ENCODE peak calls at places on chromosomes 12 and 14, in nine cellular contexts. One of them, this sample, is unnamed.

GRCh38 chr12:121536058-121536928 is 44.5 kb downstream of the KDM2B start:
- DNase-seq in AG09319: peak
- DNase-seq in HCEC 1CT: peak
- DNase-seq in smooth muscle cell of the brain vasculature: no peak
- DNase-seq in activated CD4-positive, alpha-beta memory T cell treated with anti-CD3 and anti-CD28 coated beads, Interleukin-2, amount 10 ng/mL, durations not matched to agents 7 days and 5 days: peak
- DNase-seq in T-helper 2 cell: peak
- DNase-seq in stimulated activated CD4-positive, alpha-beta T cell treated with anti-CD3 and anti-CD28 coated beads, Interleukin-1b, Interleukin-23, amount 100 ng/mL, for 24 hours: peak
- DNase-seq in GM03348: peak
- DNase-seq in AG09309: peak
- DNase-seq in this sample: peak

GRCh38 chr12:65561798-65562382 is 262.4 kb upstream of the HMGA2 start:
- DNase-seq in HCEC 1CT: peak
- DNase-seq in T-helper 2 cell: no peak
- DNase-seq in activated CD4-positive, alpha-beta memory T cell treated with anti-CD3 and anti-CD28 coated beads, Interleukin-2, amount 10 ng/mL, durations not matched to agents 7 days and 5 days: no peak
- DNase-seq in smooth muscle cell of the brain vasculature: no peak
- DNase-seq in AG09309: peak
- DNase-seq in AG09319: no peak
- DNase-seq in GM03348: no peak
- DNase-seq in stimulated activated CD4-positive, alpha-beta T cell treated with anti-CD3 and anti-CD28 coated beads, Interleukin-1b, Interleukin-23, amount 100 ng/mL, for 24 hours: no peak
- DNase-seq in this sample: no peak

GRCh38 chr14:50263321-50263720 is 31.9 kb upstream of the SOS2 start:
- DNase-seq in activated CD4-positive, alpha-beta memory T cell treated with anti-CD3 and anti-CD28 coated beads, Interleukin-2, amount 10 ng/mL, durations not matched to agents 7 days and 5 days: no peak
- DNase-seq in stimulated activated CD4-positive, alpha-beta T cell treated with anti-CD3 and anti-CD28 coated beads, Interleukin-1b, Interleukin-23, amount 100 ng/mL, for 24 hours: no peak
- DNase-seq in T-helper 2 cell: no peak
- DNase-seq in AG09319: no peak
- DNase-seq in smooth muscle cell of the brain vasculature: no peak
- DNase-seq in GM03348: no peak
- DNase-seq in HCEC 1CT: no peak
- DNase-seq in AG09309: no peak
- DNase-seq in this sample: no peak

GRCh38 chr12:119500209-119500608 is 93.4 kb upstream of the TMEM233 start:
- DNase-seq in stimulated activated CD4-positive, alpha-beta T cell treated with anti-CD3 and anti-CD28 coated beads, Interleukin-1b, Interleukin-23, amount 100 ng/mL, for 24 hours: no peak
- DNase-seq in activated CD4-positive, alpha-beta memory T cell treated with anti-CD3 and anti-CD28 coated beads, Interleukin-2, amount 10 ng/mL, durations not matched to agents 7 days and 5 days: no peak
- DNase-seq in GM03348: no peak
- DNase-seq in T-helper 2 cell: no peak
- DNase-seq in AG09319: no peak
- DNase-seq in HCEC 1CT: no peak
- DNase-seq in AG09309: no peak
- DNase-seq in smooth muscle cell of the brain vasculature: no peak
- DNase-seq in this sample: no peak

GRCh38 chr12:105487961-105488360 is 157.5 kb downstream of the C12orf75 start:
- DNase-seq in AG09319: no peak
- DNase-seq in GM03348: no peak
- DNase-seq in activated CD4-positive, alpha-beta memory T cell treated with anti-CD3 and anti-CD28 coated beads, Interleukin-2, amount 10 ng/mL, durations not matched to agents 7 days and 5 days: no peak
- DNase-seq in T-helper 2 cell: no peak
- DNase-seq in HCEC 1CT: no peak
- DNase-seq in AG09309: no peak
- DNase-seq in stimulated activated CD4-positive, alpha-beta T cell treated with anti-CD3 and anti-CD28 coated beads, Interleukin-1b, Interleukin-23, amount 100 ng/mL, for 24 hours: no peak
- DNase-seq in smooth muscle cell of the brain vasculature: no peak
- DNase-seq in this sample: no peak

GRCh38 chr12:92408072-92408900 is 262.6 kb upstream of the BTG1 start:
- DNase-seq in smooth muscle cell of the brain vasculature: no peak
- DNase-seq in AG09319: peak
- DNase-seq in AG09309: no peak
- DNase-seq in activated CD4-positive, alpha-beta memory T cell treated with anti-CD3 and anti-CD28 coated beads, Interleukin-2, amount 10 ng/mL, durations not matched to agents 7 days and 5 days: peak
- DNase-seq in T-helper 2 cell: peak
- DNase-seq in stimulated activated CD4-positive, alpha-beta T cell treated with anti-CD3 and anti-CD28 coated beads, Interleukin-1b, Interleukin-23, amount 100 ng/mL, for 24 hours: peak
- DNase-seq in HCEC 1CT: peak
- DNase-seq in GM03348: peak
- DNase-seq in this sample: peak

GRCh38 chr12:121917950-121918678 is at the start of gene CFAP251:
- DNase-seq in activated CD4-positive, alpha-beta memory T cell treated with anti-CD3 and anti-CD28 coated beads, Interleukin-2, amount 10 ng/mL, durations not matched to agents 7 days and 5 days: peak
- DNase-seq in GM03348: peak
- DNase-seq in smooth muscle cell of the brain vasculature: no peak
- DNase-seq in stimulated activated CD4-positive, alpha-beta T cell treated with anti-CD3 and anti-CD28 coated beads, Interleukin-1b, Interleukin-23, amount 100 ng/mL, for 24 hours: peak
- DNase-seq in T-helper 2 cell: peak
- DNase-seq in AG09309: no peak
- DNase-seq in AG09319: no peak
- DNase-seq in HCEC 1CT: no peak
- DNase-seq in this sample: peak

GRCh38 chr12:124454735-124455134 is 112.7 kb downstream of the NCOR2 start:
- DNase-seq in smooth muscle cell of the brain vasculature: no peak
- DNase-seq in AG09319: no peak
- DNase-seq in T-helper 2 cell: no peak
- DNase-seq in HCEC 1CT: peak
- DNase-seq in AG09309: peak
- DNase-seq in activated CD4-positive, alpha-beta memory T cell treated with anti-CD3 and anti-CD28 coated beads, Interleukin-2, amount 10 ng/mL, durations not matched to agents 7 days and 5 days: no peak
- DNase-seq in stimulated activated CD4-positive, alpha-beta T cell treated with anti-CD3 and anti-CD28 coated beads, Interleukin-1b, Interleukin-23, amount 100 ng/mL, for 24 hours: no peak
- DNase-seq in GM03348: no peak
- DNase-seq in this sample: no peak

GRCh38 chr14:90140956-90141316 is 79.1 kb downstream of the KCNK13 start:
- DNase-seq in smooth muscle cell of the brain vasculature: no peak
- DNase-seq in AG09319: no peak
- DNase-seq in activated CD4-positive, alpha-beta memory T cell treated with anti-CD3 and anti-CD28 coated beads, Interleukin-2, amount 10 ng/mL, durations not matched to agents 7 days and 5 days: no peak
- DNase-seq in GM03348: no peak
- DNase-seq in T-helper 2 cell: no peak
- DNase-seq in AG09309: no peak
- DNase-seq in stimulated activated CD4-positive, alpha-beta T cell treated with anti-CD3 and anti-CD28 coated beads, Interleukin-1b, Interleukin-23, amount 100 ng/mL, for 24 hours: no peak
- DNase-seq in HCEC 1CT: peak
- DNase-seq in this sample: no peak

GRCh38 chr14:75879031-75879430 is 102.8 kb downstream of the TGFB3 start:
- DNase-seq in activated CD4-positive, alpha-beta memory T cell treated with anti-CD3 and anti-CD28 coated beads, Interleukin-2, amount 10 ng/mL, durations not matched to agents 7 days and 5 days: no peak
- DNase-seq in AG09309: peak
- DNase-seq in GM03348: peak
- DNase-seq in smooth muscle cell of the brain vasculature: no peak
- DNase-seq in stimulated activated CD4-positive, alpha-beta T cell treated with anti-CD3 and anti-CD28 coated beads, Interleukin-1b, Interleukin-23, amount 100 ng/mL, for 24 hours: no peak
- DNase-seq in HCEC 1CT: peak
- DNase-seq in AG09319: no peak
- DNase-seq in T-helper 2 cell: no peak
- DNase-seq in this sample: no peak

GRCh38 chr12:9625019-9625418 is 17.3 kb upstream of the KLRB1 start:
- DNase-seq in AG09319: no peak
- DNase-seq in stimulated activated CD4-positive, alpha-beta T cell treated with anti-CD3 and anti-CD28 coated beads, Interleukin-1b, Interleukin-23, amount 100 ng/mL, for 24 hours: no peak
- DNase-seq in smooth muscle cell of the brain vasculature: no peak
- DNase-seq in activated CD4-positive, alpha-beta memory T cell treated with anti-CD3 and anti-CD28 coated beads, Interleukin-2, amount 10 ng/mL, durations not matched to agents 7 days and 5 days: no peak
- DNase-seq in HCEC 1CT: no peak
- DNase-seq in AG09309: no peak
- DNase-seq in T-helper 2 cell: no peak
- DNase-seq in GM03348: no peak
- DNase-seq in this sample: no peak

GRCh38 chr12:76033116-76034001 is 1.8 kb upstream of the PHLDA1 start:
- DNase-seq in T-helper 2 cell: no peak
- DNase-seq in stimulated activated CD4-positive, alpha-beta T cell treated with anti-CD3 and anti-CD28 coated beads, Interleukin-1b, Interleukin-23, amount 100 ng/mL, for 24 hours: no peak
- DNase-seq in GM03348: peak
- DNase-seq in HCEC 1CT: peak
- DNase-seq in activated CD4-positive, alpha-beta memory T cell treated with anti-CD3 and anti-CD28 coated beads, Interleukin-2, amount 10 ng/mL, durations not matched to agents 7 days and 5 days: no peak
- DNase-seq in AG09309: no peak
- DNase-seq in smooth muscle cell of the brain vasculature: no peak
- DNase-seq in AG09319: no peak
- DNase-seq in this sample: no peak

GRCh38 chr12:54622463-54623183 is 12.1 kb downstream of the LACRT start:
- DNase-seq in T-helper 2 cell: no peak
- DNase-seq in smooth muscle cell of the brain vasculature: no peak
- DNase-seq in GM03348: no peak
- DNase-seq in stimulated activated CD4-positive, alpha-beta T cell treated with anti-CD3 and anti-CD28 coated beads, Interleukin-1b, Interleukin-23, amount 100 ng/mL, for 24 hours: no peak
- DNase-seq in activated CD4-positive, alpha-beta memory T cell treated with anti-CD3 and anti-CD28 coated beads, Interleukin-2, amount 10 ng/mL, durations not matched to agents 7 days and 5 days: no peak
- DNase-seq in AG09309: no peak
- DNase-seq in AG09319: no peak
- DNase-seq in HCEC 1CT: peak
- DNase-seq in this sample: no peak

GRCh38 chr14:67636361-67636919 is 16.7 kb downstream of the ARG2 start:
- DNase-seq in HCEC 1CT: no peak
- DNase-seq in stimulated activated CD4-positive, alpha-beta T cell treated with anti-CD3 and anti-CD28 coated beads, Interleukin-1b, Interleukin-23, amount 100 ng/mL, for 24 hours: no peak
- DNase-seq in AG09319: no peak
- DNase-seq in GM03348: peak
- DNase-seq in activated CD4-positive, alpha-beta memory T cell treated with anti-CD3 and anti-CD28 coated beads, Interleukin-2, amount 10 ng/mL, durations not matched to agents 7 days and 5 days: no peak
- DNase-seq in AG09309: no peak
- DNase-seq in smooth muscle cell of the brain vasculature: no peak
- DNase-seq in T-helper 2 cell: no peak
- DNase-seq in this sample: no peak

GRCh38 chr12:19517583-19517982 is 78.3 kb downstream of the AEBP2 start:
- DNase-seq in AG09319: no peak
- DNase-seq in smooth muscle cell of the brain vasculature: no peak
- DNase-seq in activated CD4-positive, alpha-beta memory T cell treated with anti-CD3 and anti-CD28 coated beads, Interleukin-2, amount 10 ng/mL, durations not matched to agents 7 days and 5 days: no peak
- DNase-seq in GM03348: no peak
- DNase-seq in T-helper 2 cell: no peak
- DNase-seq in stimulated activated CD4-positive, alpha-beta T cell treated with anti-CD3 and anti-CD28 coated beads, Interleukin-1b, Interleukin-23, amount 100 ng/mL, for 24 hours: no peak
- DNase-seq in AG09309: no peak
- DNase-seq in HCEC 1CT: no peak
- DNase-seq in this sample: no peak

GRCh38 chr12:94266796-94267529 is 118.6 kb downstream of the PLXNC1 start:
- DNase-seq in T-helper 2 cell: no peak
- DNase-seq in activated CD4-positive, alpha-beta memory T cell treated with anti-CD3 and anti-CD28 coated beads, Interleukin-2, amount 10 ng/mL, durations not matched to agents 7 days and 5 days: no peak
- DNase-seq in smooth muscle cell of the brain vasculature: no peak
- DNase-seq in GM03348: peak
- DNase-seq in stimulated activated CD4-positive, alpha-beta T cell treated with anti-CD3 and anti-CD28 coated beads, Interleukin-1b, Interleukin-23, amount 100 ng/mL, for 24 hours: no peak
- DNase-seq in AG09309: peak
- DNase-seq in HCEC 1CT: peak
- DNase-seq in AG09319: peak
- DNase-seq in this sample: no peak

GRCh38 chr12:6468283-6468575 is 2.2 kb downstream of the VAMP1 start:
- DNase-seq in AG09319: no peak
- DNase-seq in activated CD4-positive, alpha-beta memory T cell treated with anti-CD3 and anti-CD28 coated beads, Interleukin-2, amount 10 ng/mL, durations not matched to agents 7 days and 5 days: no peak
- DNase-seq in GM03348: peak
- DNase-seq in smooth muscle cell of the brain vasculature: no peak
- DNase-seq in T-helper 2 cell: no peak
- DNase-seq in AG09309: no peak
- DNase-seq in HCEC 1CT: peak
- DNase-seq in stimulated activated CD4-positive, alpha-beta T cell treated with anti-CD3 and anti-CD28 coated beads, Interleukin-1b, Interleukin-23, amount 100 ng/mL, for 24 hours: no peak
- DNase-seq in this sample: no peak

GRCh38 chr12:10015450-10015849 is 5.0 kb downstream of the CLEC12B start:
- DNase-seq in activated CD4-positive, alpha-beta memory T cell treated with anti-CD3 and anti-CD28 coated beads, Interleukin-2, amount 10 ng/mL, durations not matched to agents 7 days and 5 days: no peak
- DNase-seq in GM03348: no peak
- DNase-seq in AG09319: no peak
- DNase-seq in T-helper 2 cell: no peak
- DNase-seq in AG09309: no peak
- DNase-seq in smooth muscle cell of the brain vasculature: no peak
- DNase-seq in HCEC 1CT: no peak
- DNase-seq in stimulated activated CD4-positive, alpha-beta T cell treated with anti-CD3 and anti-CD28 coated beads, Interleukin-1b, Interleukin-23, amount 100 ng/mL, for 24 hours: no peak
- DNase-seq in this sample: no peak

GRCh38 chr14:22433059-22433458 is 156.0 kb downstream of the DAD1 start:
- DNase-seq in GM03348: no peak
- DNase-seq in AG09309: no peak
- DNase-seq in AG09319: no peak
- DNase-seq in activated CD4-positive, alpha-beta memory T cell treated with anti-CD3 and anti-CD28 coated beads, Interleukin-2, amount 10 ng/mL, durations not matched to agents 7 days and 5 days: no peak
- DNase-seq in T-helper 2 cell: no peak
- DNase-seq in stimulated activated CD4-positive, alpha-beta T cell treated with anti-CD3 and anti-CD28 coated beads, Interleukin-1b, Interleukin-23, amount 100 ng/mL, for 24 hours: no peak
- DNase-seq in HCEC 1CT: no peak
- DNase-seq in smooth muscle cell of the brain vasculature: no peak
- DNase-seq in this sample: no peak

GRCh38 chr12:1474059-1474537 is 120.3 kb downstream of the FBXL14 start:
- DNase-seq in T-helper 2 cell: no peak
- DNase-seq in stimulated activated CD4-positive, alpha-beta T cell treated with anti-CD3 and anti-CD28 coated beads, Interleukin-1b, Interleukin-23, amount 100 ng/mL, for 24 hours: no peak
- DNase-seq in smooth muscle cell of the brain vasculature: peak
- DNase-seq in GM03348: peak
- DNase-seq in HCEC 1CT: peak
- DNase-seq in AG09319: peak
- DNase-seq in activated CD4-positive, alpha-beta memory T cell treated with anti-CD3 and anti-CD28 coated beads, Interleukin-2, amount 10 ng/mL, durations not matched to agents 7 days and 5 days: peak
- DNase-seq in AG09309: peak
- DNase-seq in this sample: no peak

GRCh38 chr12:28027328-28027727 is 54.8 kb upstream of the PTHLH start:
- DNase-seq in activated CD4-positive, alpha-beta memory T cell treated with anti-CD3 and anti-CD28 coated beads, Interleukin-2, amount 10 ng/mL, durations not matched to agents 7 days and 5 days: no peak
- DNase-seq in GM03348: no peak
- DNase-seq in smooth muscle cell of the brain vasculature: no peak
- DNase-seq in AG09309: peak
- DNase-seq in T-helper 2 cell: no peak
- DNase-seq in AG09319: no peak
- DNase-seq in HCEC 1CT: no peak
- DNase-seq in stimulated activated CD4-positive, alpha-beta T cell treated with anti-CD3 and anti-CD28 coated beads, Interleukin-1b, Interleukin-23, amount 100 ng/mL, for 24 hours: no peak
- DNase-seq in this sample: no peak

GRCh38 chr12:108905725-108906124 is 25.8 kb downstream of the DAO start:
- DNase-seq in activated CD4-positive, alpha-beta memory T cell treated with anti-CD3 and anti-CD28 coated beads, Interleukin-2, amount 10 ng/mL, durations not matched to agents 7 days and 5 days: no peak
- DNase-seq in T-helper 2 cell: no peak
- DNase-seq in AG09319: no peak
- DNase-seq in smooth muscle cell of the brain vasculature: no peak
- DNase-seq in stimulated activated CD4-positive, alpha-beta T cell treated with anti-CD3 and anti-CD28 coated beads, Interleukin-1b, Interleukin-23, amount 100 ng/mL, for 24 hours: no peak
- DNase-seq in AG09309: no peak
- DNase-seq in HCEC 1CT: no peak
- DNase-seq in GM03348: no peak
- DNase-seq in this sample: no peak

GRCh38 chr12:4700621-4701026 is 19.6 kb upstream of the GALNT8 start:
- DNase-seq in T-helper 2 cell: no peak
- DNase-seq in AG09319: no peak
- DNase-seq in HCEC 1CT: no peak
- DNase-seq in smooth muscle cell of the brain vasculature: no peak
- DNase-seq in AG09309: peak
- DNase-seq in activated CD4-positive, alpha-beta memory T cell treated with anti-CD3 and anti-CD28 coated beads, Interleukin-2, amount 10 ng/mL, durations not matched to agents 7 days and 5 days: no peak
- DNase-seq in GM03348: no peak
- DNase-seq in stimulated activated CD4-positive, alpha-beta T cell treated with anti-CD3 and anti-CD28 coated beads, Interleukin-1b, Interleukin-23, amount 100 ng/mL, for 24 hours: no peak
- DNase-seq in this sample: no peak